ENCODE peak calls at places on chromosomes 16 and 17, in eight cellular contexts. G is A549, R is skeletal muscle cell, A is fibroblast of mammary gland, K is HFF-Myc, X is ACHN, Z is iris pigment epithelial cell, J is EH. E is an unnamed sample.

GRCh38 chr16:77674888-77675287 is 47.4 kb upstream of the NUDT7 start:
- DNase-seq in G (no peak), R (peak; percentile 25), A (peak; percentile 34), K (no peak), X (no peak), Z (peak; percentile 94), J (peak; percentile 46), E (peak; percentile 84)

GRCh38 chr17:21511368-21512195 is 135.4 kb downstream of the KCNJ12 start:
- DNase-seq in G (peak; percentile 84), R (peak; percentile 40), A (peak; percentile 76), K (peak; percentile 12), X (peak; percentile 75), Z (peak; percentile 85), J (peak; percentile 82), E (peak; percentile 88)

GRCh38 chr16:26070595-26071170 is 378.9 kb downstream of the HS3ST4 start:
- DNase-seq in G (no peak), R (no peak), A (no peak), K (no peak), X (no peak), Z (no peak), J (no peak), E (no peak)

GRCh38 chr16:85486256-85486915 is 126.7 kb upstream of the GSE1 start:
- DNase-seq in G (no peak), R (no peak), A (no peak), K (no peak), X (no peak), Z (no peak), J (no peak), E (no peak)

GRCh38 chr17:7912927-7913524 is 3.1 kb downstream of the RNF227 start:
- DNase-seq in G (peak; percentile 79), R (no peak), A (peak; percentile 86), K (peak; percentile 59), X (peak; percentile 87), Z (peak; percentile 78), J (peak; percentile 82), E (peak; percentile 87)

GRCh38 chr16:29784901-29785500 is 5.5 kb upstream of the KIF22 start:
- DNase-seq in G (no peak), R (no peak), A (peak; percentile 61), K (no peak), X (no peak), Z (peak; percentile 57), J (peak; percentile 62), E (peak; percentile 69)

GRCh38 chr17:4498461-4499397 is at the start of gene SPNS2:
- DNase-seq in G (peak; percentile 93), R (no peak), A (peak; percentile 16), K (no peak), X (peak; percentile 84), Z (peak; percentile 55), J (peak; percentile 45), E (peak; percentile 39)

GRCh38 chr17:82844796-82845162 is 5.0 kb upstream of the ZNF750 start:
- DNase-seq in G (no peak), R (no peak), A (no peak), K (no peak), X (no peak), Z (no peak), J (no peak), E (no peak)

GRCh38 chr17:61878520-61878919 is 15.2 kb upstream of the BRIP1 start:
- DNase-seq in G (no peak), R (no peak), A (no peak), K (no peak), X (no peak), Z (no peak), J (no peak), E (no peak)

GRCh38 chr16:1347962-1348361 is 3.7 kb downstream of the TSR3 start:
- DNase-seq in G (no peak), R (no peak), A (no peak), K (no peak), X (no peak), Z (no peak), J (no peak), E (no peak)

GRCh38 chr17:78697122-78697845 is 84.8 kb downstream of the CYTH1 start:
- DNase-seq in G (no peak), R (no peak), A (peak; percentile 75), K (no peak), X (no peak), Z (peak; percentile 68), J (peak; percentile 54), E (no peak)

GRCh38 chr17:39928868-39929651 is 1.5 kb downstream of the LRRC3C start:
- DNase-seq in G (peak; percentile 65), R (peak; percentile 77), A (peak; percentile 95), K (no peak), X (peak; percentile 92), Z (peak; percentile 97), J (peak; percentile 98), E (peak; percentile 95)

GRCh38 chr17:65488665-65489064 is 72.8 kb downstream of the AXIN2 start:
- DNase-seq in G (no peak), R (no peak), A (no peak), K (no peak), X (no peak), Z (no peak), J (no peak), E (no peak)

GRCh38 chr16:58488531-58488930 is 11.4 kb upstream of the NDRG4 start:
- DNase-seq in G (no peak), R (no peak), A (no peak), K (no peak), X (no peak), Z (no peak), J (no peak), E (no peak)

GRCh38 chr17:59181481-59181880 is 25.9 kb downstream of the PRR11 start:
- DNase-seq in G (no peak), R (no peak), A (no peak), K (no peak), X (no peak), Z (no peak), J (no peak), E (no peak)

GRCh38 chr16:26824469-26824868 is 242.3 kb upstream of the C16orf82 start:
- DNase-seq in G (no peak), R (no peak), A (no peak), K (no peak), X (no peak), Z (no peak), J (no peak), E (no peak)

GRCh38 chr17:28874750-28875149 is 19.9 kb downstream of the ERAL1 start:
- DNase-seq in G (no peak), R (no peak), A (no peak), K (no peak), X (no peak), Z (no peak), J (no peak), E (no peak)

GRCh38 chr17:41492771-41493170 is 3.1 kb upstream of the KRT36 start:
- DNase-seq in G (no peak), R (no peak), A (peak; percentile 35), K (no peak), X (no peak), Z (peak; percentile 61), J (peak; percentile 45), E (peak; percentile 85)

GRCh38 chr17:42023524-42024349 is 3.8 kb downstream of the NKIRAS2 start:
- DNase-seq in G (no peak), R (no peak), A (peak; percentile 42), K (no peak), X (no peak), Z (peak; percentile 41), J (no peak), E (no peak)

GRCh38 chr16:64657316-64658011 is 464.4 kb downstream of the CDH11 start:
- DNase-seq in G (no peak), R (peak; percentile 39), A (peak; percentile 15), K (no peak), X (no peak), Z (peak; percentile 19), J (peak; percentile 60), E (peak; percentile 59)

GRCh38 chr16:56614549-56614991 is 6.2 kb downstream of the MT2A start:
- DNase-seq in G (no peak), R (no peak), A (peak; percentile 67), K (no peak), X (peak; percentile 97), Z (peak; percentile 81), J (peak; percentile 85), E (peak; percentile 68)

GRCh38 chr17:40318835-40319332 is 9.9 kb downstream of the RARA start:
- DNase-seq in G (no peak), R (no peak), A (no peak), K (no peak), X (no peak), Z (no peak), J (peak; percentile 30), E (no peak)

GRCh38 chr17:74601944-74602572 is 10.0 kb upstream of the CD300LD start:
- DNase-seq in G (peak; percentile 79), R (no peak), A (peak; percentile 64), K (no peak), X (peak; percentile 59), Z (peak; percentile 33), J (peak; percentile 5), E (peak; percentile 54)

GRCh38 chr17:68351395-68351794 is 60.1 kb downstream of the ARSG start:
- DNase-seq in G (no peak), R (no peak), A (peak; percentile 65), K (no peak), X (no peak), Z (peak; percentile 24), J (peak; percentile 50), E (peak; percentile 52)

GRCh38 chr17:50331085-50331791 is 14.7 kb upstream of the XYLT2 start:
- DNase-seq in G (no peak), R (peak; percentile 92), A (peak; percentile 99), K (no peak), X (peak; percentile 78), Z (peak; percentile 91), J (peak; percentile 80), E (peak; percentile 74)

GRCh38 chr16:10220942-10221341 is 38.7 kb upstream of the GRIN2A start:
- DNase-seq in G (no peak), R (no peak), A (no peak), K (no peak), X (no peak), Z (no peak), J (no peak), E (no peak)

GRCh38 chr16:1062895-1063294 is 9.7 kb upstream of the SSTR5 start:
- DNase-seq in G (no peak), R (no peak), A (no peak), K (no peak), X (no peak), Z (no peak), J (no peak), E (no peak)

GRCh38 chr17:75088902-75089417 is 1.2 kb downstream of the SLC16A5 start:
- DNase-seq in G (peak; percentile 77), R (no peak), A (peak; percentile 60), K (no peak), X (peak; percentile 52), Z (no peak), J (peak; percentile 64), E (peak; percentile 48)

GRCh38 chr17:74089869-74090464 is 113.5 kb upstream of the RPL38 start:
- DNase-seq in G (peak; percentile 52), R (peak; percentile 4), A (peak; percentile 64), K (no peak), X (peak; percentile 63), Z (peak; percentile 31), J (peak; percentile 8), E (peak; percentile 66)

GRCh38 chr16:67528222-67528869 is at the start of gene RIPOR1:
- DNase-seq in G (peak; percentile 80), R (no peak), A (no peak), K (no peak), X (peak; percentile 53), Z (no peak), J (peak; percentile 59), E (no peak)

E was measured in choroid plexus epithelial cell.